ENCODE peak calls at places on chromosomes 4 and X, in four cellular contexts. F, O, D and Z are unnamed samples.

GRCh38 chr4:98447648-98448047 is 186.5 kb downstream of the RAP1GDS1 start:
- DNase-seq in F (no peak), O (peak; percentile 13), D (no peak), Z (no peak)

GRCh38 chr4:38687571-38688011 is 23.6 kb downstream of the KLF3 start:
- DNase-seq in F (no peak), O (no peak), D (no peak), Z (no peak)

GRCh38 chr4:83644677-83645639 is 109.0 kb downstream of the GPAT3 start:
- DNase-seq in F (no peak), O (no peak), D (no peak), Z (no peak)

GRCh38 chr4:128623508-128624215 is 185.8 kb upstream of the JADE1 start:
- DNase-seq in F (no peak), O (no peak), D (no peak), Z (no peak)

GRCh38 chr4:85127653-85128052 is 161.2 kb upstream of the WDFY3 start:
- DNase-seq in F (no peak), O (no peak), D (peak; percentile 37), Z (no peak)

GRCh38 chr4:182809417-182810102 is 107.6 kb downstream of the DCTD start:
- DNase-seq in F (no peak), O (no peak), D (no peak), Z (no peak)

GRCh38 chr4:144411700-144412099 is 234.3 kb upstream of the HHIP start:
- DNase-seq in F (no peak), O (no peak), D (no peak), Z (no peak)

GRCh38 chr4:93031431-93032098 is 727.8 kb downstream of the GRID2 start:
- DNase-seq in F (no peak), O (no peak), D (no peak), Z (no peak)

GRCh38 chr4:140790765-140791164 is 34.6 kb upstream of the TBC1D9 start:
- DNase-seq in F (peak; percentile 70), O (peak; percentile 83), D (peak; percentile 29), Z (no peak)

DNA sequence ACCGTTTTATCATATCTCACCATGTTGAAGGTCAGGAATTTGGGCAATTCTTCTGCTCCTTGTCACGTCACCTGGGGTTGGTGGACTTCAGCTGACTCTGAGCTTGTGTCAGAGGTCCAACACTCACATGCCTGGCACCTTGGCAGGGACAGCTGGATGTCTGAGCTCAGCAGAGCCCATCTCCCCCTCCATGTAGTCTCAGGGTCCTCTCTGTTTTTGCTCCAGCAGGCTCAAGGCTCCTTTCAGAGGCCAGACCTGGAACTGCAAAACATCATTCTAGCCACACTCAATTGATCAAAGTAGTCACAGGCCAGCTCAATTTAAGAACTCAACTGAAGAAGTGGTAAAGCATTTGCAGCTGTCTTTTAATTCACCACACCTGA is 45.4 kb downstream of the EDNRA start:
- DNase-seq in F (no peak), O (no peak), D (no peak), Z (no peak)
- TF ChIP-seq CTCF in F (no peak), O (peak; percentile 12), D (no peak), Z (no peak)

DNA sequence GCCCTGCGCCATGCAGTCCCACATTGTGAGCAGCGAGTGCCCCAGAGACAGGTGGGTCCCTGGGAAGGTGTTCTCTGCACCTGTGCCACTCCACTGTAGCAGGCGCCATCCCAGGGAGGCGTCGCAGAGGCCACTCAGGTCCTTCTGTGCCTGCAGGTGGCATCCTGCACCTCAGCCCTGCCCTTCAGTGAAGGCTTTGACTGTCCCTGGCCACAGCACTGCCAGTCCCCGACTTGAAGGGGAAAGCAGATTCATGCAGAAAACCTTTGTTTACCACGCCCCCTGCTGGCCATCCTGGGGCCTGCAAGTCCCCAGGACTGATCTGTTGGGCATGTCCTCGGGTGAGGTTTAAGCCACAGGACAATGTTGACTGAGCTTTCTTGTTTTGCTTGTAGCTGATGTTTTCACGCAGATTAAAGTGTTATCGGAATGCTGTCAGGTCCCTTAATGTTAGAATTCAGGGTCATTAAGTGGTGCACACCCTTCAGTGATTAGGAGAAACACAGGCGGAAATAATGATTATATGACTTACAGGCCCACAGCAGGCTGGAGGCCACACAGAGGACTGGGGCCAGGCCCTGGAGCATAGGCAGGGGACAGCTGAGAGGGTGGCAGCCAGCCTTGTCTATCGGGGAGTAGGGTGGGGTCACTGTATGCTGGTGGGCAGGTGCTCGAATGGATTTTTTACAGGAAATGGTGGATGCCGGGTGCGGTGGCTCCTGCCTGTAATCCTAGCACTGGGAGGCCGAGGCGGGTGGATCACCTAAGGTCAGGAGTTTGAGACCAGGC is 5.0 kb downstream of the TACC3 start:
- DNase-seq in F (peak; percentile 90), O (no peak), D (peak; percentile 96), Z (peak; percentile 44)
- H3K4me1 ChIP-seq in F (peaks cover 12% of the 10 kb centered on the region), O (peaks cover 9% of the 10 kb centered on the region), D (peaks cover 13% of the 10 kb centered on the region), Z (peaks cover 63% of the 10 kb centered on the region)

GRCh38 chr4:112562254-112562653 is 46.3 kb upstream of the NEUROG2 start:
- DNase-seq in F (no peak), O (no peak), D (no peak), Z (no peak)

GRCh38 chr4:112567536-112567935 is 51.6 kb upstream of the NEUROG2 start:
- DNase-seq in F (no peak), O (no peak), D (no peak), Z (no peak)

GRCh38 chr4:112560084-112560483 is 44.1 kb upstream of the NEUROG2 start:
- DNase-seq in F (no peak), O (no peak), D (no peak), Z (no peak)

GRCh38 chr4:112563431-112564200 is 47.6 kb upstream of the NEUROG2 start:
- DNase-seq in F (no peak), O (no peak), D (no peak), Z (no peak)

DNA sequence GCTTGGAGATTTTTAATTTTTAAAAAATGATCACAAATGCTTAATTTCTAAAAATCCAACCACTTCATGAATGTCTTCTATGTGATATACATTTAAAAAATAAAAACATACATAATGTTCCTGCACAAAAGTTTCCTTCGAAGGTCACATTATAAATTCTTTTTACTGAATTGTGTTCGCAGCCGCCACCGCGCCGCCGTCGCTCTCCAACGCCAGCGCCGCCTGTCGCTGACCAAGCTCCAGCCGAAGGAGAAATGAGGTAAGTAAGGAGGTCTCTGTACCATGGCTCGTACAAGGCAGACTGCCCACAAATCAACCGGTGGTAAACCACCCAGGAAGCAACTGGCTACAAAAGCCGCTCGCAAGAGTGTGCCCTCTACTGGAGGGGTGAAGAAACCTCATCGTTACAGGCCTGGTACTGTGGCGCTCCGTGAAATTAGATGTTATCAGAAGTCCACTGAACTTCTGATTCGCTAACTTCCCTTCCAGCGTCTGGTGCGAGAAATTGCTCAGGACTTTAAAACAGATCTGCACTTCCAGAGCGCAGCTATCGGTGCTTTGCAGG is 48.8 kb upstream of the NEUROG2 start:
- DNase-seq in F (no peak), O (no peak), D (no peak), Z (no peak)
- TF ChIP-seq CTCF in F (no peak), O (no peak), D (no peak), Z (no peak)

DNA sequence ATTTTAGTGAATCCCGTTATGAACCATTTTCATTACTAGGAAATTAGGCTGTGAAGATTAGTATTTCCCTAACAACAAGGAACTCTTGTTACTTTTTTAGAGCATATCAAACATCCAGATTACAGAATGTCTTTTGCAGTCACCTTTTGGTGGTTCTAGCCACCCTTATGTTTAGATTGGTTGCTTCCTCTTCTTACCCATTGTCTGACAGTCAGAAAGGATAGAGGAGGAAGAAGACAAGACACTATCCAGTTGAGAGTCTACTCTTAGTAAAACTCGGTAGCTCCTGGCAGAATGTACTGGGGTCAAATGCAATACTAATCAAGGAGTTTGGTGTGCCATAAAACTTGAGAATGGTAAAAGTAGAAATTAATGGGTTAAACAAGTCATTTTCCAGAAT is 1.6 kb upstream of the GUCY1A1 start:
- DNase-seq in F (no peak), O (no peak), D (no peak), Z (no peak)
- H3K4me1 ChIP-seq in F (no peaks in the 10 kb centered on the region), O (no peaks in the 10 kb centered on the region), D (no peaks in the 10 kb centered on the region), Z (peaks cover 19% of the 10 kb centered on the region)

GRCh38 chrX:3167771-3168170 is 126.5 kb downstream of the ARSF start:
- DNase-seq in F (no peak), O (no peak), D (no peak), Z (no peak)
- TF ChIP-seq CTCF in F (no peak), O (no peak), D (no peak), Z (no peak)

DNA sequence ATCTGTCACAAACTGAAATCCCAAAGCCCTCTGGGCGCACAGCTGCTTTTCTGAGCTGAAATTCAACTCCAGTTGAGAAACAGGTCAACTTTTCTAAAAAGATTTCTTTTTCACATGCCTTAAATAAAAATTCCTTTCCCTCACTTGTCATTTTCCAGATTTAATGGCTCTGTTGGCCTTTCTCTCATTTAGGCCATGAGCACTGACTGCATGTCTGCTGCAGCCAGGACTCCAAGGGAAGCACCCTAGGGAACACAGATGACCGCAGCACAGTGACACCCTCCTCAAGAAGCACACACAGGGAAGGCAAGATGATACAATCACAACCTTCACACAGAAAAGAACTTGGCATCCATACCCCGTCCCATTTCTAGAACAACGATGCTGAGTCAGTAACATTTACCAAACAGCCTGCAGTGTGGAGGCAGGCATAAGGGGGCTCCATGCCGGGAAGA is 34.2 kb downstream of the AFAP1 start:
- DNase-seq in F (no peak), O (no peak), D (peak; percentile 43), Z (no peak)
- H3K4me1 ChIP-seq in F (peaks cover 18% of the 10 kb centered on the region), O (no peaks in the 10 kb centered on the region), D (peaks cover 35% of the 10 kb centered on the region), Z (peaks cover 46% of the 10 kb centered on the region)

DNA sequence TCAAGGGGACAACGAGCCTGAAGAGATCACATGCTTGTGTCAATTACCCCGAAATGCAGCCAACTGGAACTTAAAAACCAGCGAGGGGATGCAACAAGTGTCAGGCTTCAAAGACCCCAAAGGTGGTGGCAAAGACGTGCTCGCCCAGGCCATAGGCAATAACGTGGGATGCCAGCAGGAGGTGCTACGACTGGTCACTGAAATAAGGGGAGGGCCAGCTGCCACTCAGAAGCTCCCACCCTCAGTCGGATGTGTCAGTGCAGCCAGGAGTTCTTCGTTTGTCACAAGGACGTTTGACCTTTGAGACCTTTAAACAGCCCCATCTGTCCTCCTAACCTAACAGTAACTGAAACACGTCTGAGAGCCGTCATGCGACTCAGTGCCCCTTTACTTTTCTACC is 556.8 kb upstream of the PCDH10 start:
- DNase-seq in F (no peak), O (no peak), D (no peak), Z (no peak)
- TF ChIP-seq CTCF in F (no peak), O (no peak), D (no peak), Z (no peak)

DNA sequence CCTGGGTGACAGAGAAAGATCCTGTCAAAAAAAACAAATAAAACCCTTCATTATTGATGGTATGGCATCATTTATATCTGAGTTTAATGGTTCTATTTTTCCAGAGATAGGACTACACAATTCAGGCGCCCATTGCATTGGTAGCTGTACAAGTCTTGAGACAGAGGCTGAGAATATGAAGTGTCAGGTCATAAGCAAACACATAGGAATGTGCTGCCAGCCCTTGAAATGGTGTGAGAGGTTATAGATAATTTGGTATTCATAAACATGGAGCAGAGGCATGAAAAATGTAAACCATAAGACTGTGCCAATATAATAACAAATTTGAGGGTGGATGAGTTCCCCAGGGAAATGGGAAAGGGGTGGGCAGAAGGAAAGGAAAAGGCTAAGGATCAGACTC is 50.7 kb downstream of the MAOA start:
- DNase-seq in F (no peak), O (no peak), D (no peak), Z (no peak)
- H3K4me1 ChIP-seq in F (peaks cover 8% of the 10 kb centered on the region), O (peaks cover 13% of the 10 kb centered on the region), D (peaks cover 31% of the 10 kb centered on the region), Z (peaks cover 26% of the 10 kb centered on the region)

GRCh38 chr4:16264798-16265197 is 38.5 kb upstream of the TAPT1 start:
- DNase-seq in F (no peak), O (no peak), D (no peak), Z (no peak)
- TF ChIP-seq CTCF in F (peak; percentile 50), O (peak; percentile 79), D (peak; percentile 72), Z (peak; percentile 46)

DNA sequence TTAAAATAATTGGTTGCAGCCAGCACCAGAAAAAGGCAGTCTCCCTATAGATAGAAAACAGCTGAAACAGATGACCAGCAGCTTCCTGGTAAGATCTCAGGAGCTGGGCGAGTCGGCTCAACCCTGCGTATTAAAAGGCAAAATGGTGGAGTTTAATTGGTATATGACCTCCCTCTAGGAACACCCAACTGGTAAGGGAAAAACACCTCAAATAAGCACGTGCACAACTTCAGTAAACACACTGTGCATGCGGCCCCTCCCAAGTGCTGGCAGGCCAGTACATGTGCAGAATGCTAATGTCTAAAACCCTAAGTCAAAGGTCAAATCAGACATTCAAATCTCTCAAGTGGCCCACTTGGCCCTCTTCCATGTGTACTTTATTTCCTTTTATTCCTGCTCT is 103.2 kb upstream of the PDE5A start:
- DNase-seq in F (no peak), O (no peak), D (no peak), Z (no peak)
- H3K4me1 ChIP-seq in F (peaks cover 14% of the 10 kb centered on the region), O (no peaks in the 10 kb centered on the region), D (peaks cover 16% of the 10 kb centered on the region), Z (peaks cover 4% of the 10 kb centered on the region)